ENCODE peak calls at places on chromosomes 1 and 21, in four cellular contexts. N is body of pancreas; X is CD4-positive, alpha-beta T cell; H is left lung. C is an unnamed sample.

GRCh38 chr1:201739492-201740085 is 89.4 kb upstream of the IPO9 start:
- DNase-seq in N (peak), H (no peak), X (peak), C (no peak)

GRCh38 chr1:117826551-117827078 is 102.8 kb downstream of the GDAP2 start:
- DNase-seq in N (peak), X (no peak), H (no peak), C (peak)

GRCh38 chr1:214581785-214582184 is 21.2 kb upstream of the CENPF start:
- DNase-seq in N (no peak), X (no peak), H (no peak), C (no peak)

GRCh38 chr1:109642610-109643009 is 13.3 kb upstream of the GSTM4 start:
- DNase-seq in X (no peak), N (no peak), H (no peak), C (no peak)

GRCh38 chr1:5514519-5515183 is 477.6 kb downstream of the NPHP4 start:
- DNase-seq in N (peak), H (peak), X (peak), C (peak)

GRCh38 chr1:235739631-235740030 is 90.0 kb upstream of the GNG4 start:
- DNase-seq in H (no peak), X (no peak), N (no peak), C (no peak)

GRCh38 chr1:61782771-61783170 is 40.5 kb downstream of the PATJ start:
- DNase-seq in H (no peak), N (no peak), X (peak), C (no peak)

GRCh38 chr21:46059195-46059594 is 38.7 kb upstream of the COL6A2 start:
- DNase-seq in X (no peak), N (no peak), H (no peak), C (no peak)

GRCh38 chr1:246373828-246374569 is 133.1 kb downstream of the SMYD3 start:
- DNase-seq in X (no peak), N (no peak), H (no peak), C (no peak)

GRCh38 chr1:233240839-233241682 is 54.5 kb downstream of the PCNX2 start:
- DNase-seq in X (no peak), N (peak), H (peak), C (peak)

GRCh38 chr1:2925291-2925690 is 96.0 kb upstream of the ACTRT2 start:
- DNase-seq in X (no peak), H (no peak), N (no peak), C (no peak)

DNA sequence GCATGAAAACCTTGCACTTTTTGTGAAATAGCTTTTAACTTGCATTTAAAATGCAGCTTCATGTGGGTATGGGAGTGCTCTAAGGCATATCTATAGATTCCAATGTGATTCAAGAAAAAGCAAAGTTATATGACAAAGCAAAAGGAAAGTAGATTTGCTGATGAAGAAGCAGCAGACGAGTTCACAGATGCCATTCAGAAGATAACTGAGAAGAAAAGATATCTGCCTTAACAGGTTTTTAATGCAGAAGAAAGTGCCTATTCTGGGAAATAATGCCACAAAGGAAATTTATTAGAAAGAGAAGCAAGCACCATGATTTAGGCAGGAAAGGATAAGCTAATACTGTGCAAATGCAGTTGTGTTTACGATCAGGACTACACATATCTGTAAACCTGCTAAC is 68.1 kb downstream of the PHTF1 start:
- DNase-seq in N (no peak), X (no peak), H (no peak), C (no peak)
- TF ChIP-seq CTCF in N (no peak), X (no peak), H (no peak), C (no peak)

GRCh38 chr1:224852901-224853568 is 76.4 kb upstream of the DNAH14 start:
- DNase-seq in H (no peak), N (no peak), X (no peak), C (no peak)
- TF ChIP-seq CTCF in H (peak), N (peak), X (peak), C (peak)

GRCh38 chr21:43866233-43866632 is 1.2 kb downstream of the AGPAT3 start:
- DNase-seq in N (peak), H (no peak), X (peak), C (peak)
- TF ChIP-seq CTCF in N (no peak), H (no peak), X (no peak), C (no peak)

GRCh38 chr1:8381618-8382017 is 63.7 kb downstream of the SLC45A1 start:
- DNase-seq in H (no peak), X (no peak), N (no peak), C (no peak)

GRCh38 chr1:8378981-8379470 is 61.1 kb downstream of the SLC45A1 start:
- DNase-seq in X (no peak), H (no peak), N (no peak), C (no peak)

GRCh38 chr1:8378202-8378601 is 60.3 kb downstream of the SLC45A1 start:
- DNase-seq in H (no peak), X (no peak), N (no peak), C (no peak)

GRCh38 chr1:8377382-8377928 is 59.5 kb downstream of the SLC45A1 start:
- DNase-seq in H (no peak), X (no peak), N (no peak), C (no peak)

GRCh38 chr1:8379513-8380186 is 61.7 kb downstream of the SLC45A1 start:
- DNase-seq in H (no peak), X (no peak), N (no peak), C (no peak)
- TF ChIP-seq CTCF in H (no peak), X (no peak), N (no peak), C (no peak)

DNA sequence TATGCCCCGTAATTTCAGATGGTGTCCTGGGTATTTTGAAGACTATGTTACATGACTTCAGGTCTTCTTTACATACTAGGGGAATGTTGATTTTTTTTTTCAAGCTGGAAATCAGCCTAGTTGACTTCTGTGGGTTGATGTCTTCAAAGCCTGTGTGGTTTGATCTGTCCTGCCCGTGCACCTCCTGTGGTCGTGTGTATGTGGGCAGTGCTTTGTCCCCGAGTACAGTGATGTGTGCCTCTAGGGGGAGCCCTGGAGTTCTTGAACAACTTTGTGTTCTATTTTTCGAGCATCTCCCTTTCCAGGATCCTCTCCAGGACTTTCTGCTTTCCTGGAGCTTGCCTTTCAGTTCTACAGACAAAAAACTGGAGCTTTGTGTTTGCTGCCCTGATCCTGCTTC is 28.9 kb downstream of the OBSCN start:
- DNase-seq in N (peak), X (no peak), H (no peak), C (peak)
- TF ChIP-seq CTCF in N (peak), X (no peak), H (peak), C (peak)

DNA sequence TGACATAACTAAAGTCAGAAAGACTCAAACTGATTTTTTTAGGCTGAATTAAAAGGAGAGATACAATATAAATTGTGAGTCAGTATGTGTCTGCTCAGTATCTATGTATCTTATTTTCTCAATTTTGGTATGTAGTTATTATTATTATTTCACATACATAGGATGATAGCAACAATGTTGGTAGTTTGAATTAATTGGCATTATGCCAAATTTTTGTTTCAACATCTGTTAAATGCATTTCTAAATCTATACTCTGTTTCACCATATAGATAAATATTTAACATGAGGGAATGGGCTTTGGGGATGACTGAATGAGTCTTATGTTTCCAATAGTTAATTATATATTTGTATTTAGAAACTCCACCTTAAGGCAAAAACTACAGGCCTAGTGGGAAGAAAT is 12.6 kb upstream of the HMCN1 start:
- DNase-seq in X (no peak), N (no peak), H (no peak), C (no peak)
- TF ChIP-seq CTCF in X (no peak), N (no peak), H (no peak), C (no peak)

GRCh38 chr1:205229399-205229861 is 1.7 kb downstream of the TMCC2 start:
- DNase-seq in H (no peak), N (peak), X (peak), C (peak)
- TF ChIP-seq CTCF in H (no peak), N (no peak), X (no peak), C (peak)

GRCh38 chr1:188988589-188988988 is 1489.1 kb downstream of the BRINP3 start:
- DNase-seq in X (no peak), N (no peak), H (no peak), C (no peak)
- TF ChIP-seq CTCF in X (no peak), N (no peak), H (no peak), C (no peak)

GRCh38 chr1:207962716-207963428 is 51.9 kb upstream of the CD34 start:
- DNase-seq in N (no peak), X (peak), H (peak), C (peak)

GRCh38 chr1:207958376-207959139 is 47.6 kb upstream of the CD34 start:
- DNase-seq in H (no peak), N (no peak), X (no peak), C (no peak)

GRCh38 chr1:207956976-207957375 is 46.1 kb upstream of the CD34 start:
- DNase-seq in H (no peak), X (no peak), N (no peak), C (no peak)

GRCh38 chr1:207959995-207960745 is 49.2 kb upstream of the CD34 start:
- DNase-seq in H (no peak), X (no peak), N (no peak), C (no peak)

GRCh38 chr1:207959141-207959825 is 48.4 kb upstream of the CD34 start:
- DNase-seq in N (peak), H (peak), X (no peak), C (no peak)
- TF ChIP-seq CTCF in N (no peak), H (no peak), X (no peak), C (no peak)

DNA sequence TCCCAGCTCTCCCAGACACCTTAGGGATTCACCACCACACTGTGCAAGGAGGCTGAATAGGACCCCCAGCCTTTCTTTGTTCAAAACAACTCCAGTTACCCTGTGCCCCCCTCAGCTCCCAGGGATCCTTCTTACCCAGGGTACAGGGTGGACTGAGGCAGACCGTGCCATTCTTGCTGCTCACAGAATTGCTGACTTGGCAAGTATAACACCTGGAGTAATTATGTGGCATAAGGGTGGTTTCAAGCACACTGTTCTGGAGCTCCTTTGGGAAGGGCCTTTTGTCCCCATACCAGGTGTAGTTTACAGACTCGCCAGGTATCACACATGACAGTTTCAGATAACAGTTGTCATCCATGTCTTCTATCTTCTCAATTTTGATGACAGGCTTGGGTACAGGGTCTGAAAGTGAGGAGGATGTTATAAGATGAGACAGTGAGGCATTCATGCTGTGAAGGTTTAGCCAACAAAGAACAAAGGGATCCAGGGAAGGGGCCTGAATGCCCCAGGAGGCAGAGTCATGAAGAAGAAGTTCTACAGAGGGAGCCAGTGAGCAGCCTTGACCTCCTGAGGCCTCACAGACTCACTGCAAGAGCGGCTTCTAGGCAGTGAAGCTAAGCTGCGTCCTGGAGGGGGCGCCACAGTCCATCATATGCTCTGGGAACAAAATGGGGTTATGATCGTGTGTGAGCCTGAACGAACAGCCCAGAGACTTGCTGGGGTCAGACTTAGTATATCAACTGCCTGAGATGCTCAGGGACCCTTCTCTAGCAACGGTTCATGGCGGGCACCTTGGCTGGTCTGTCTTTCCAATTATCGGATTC is 30.3 kb downstream of the CD48 start:
- DNase-seq in H (peak), X (peak), N (peak), C (peak)
- TF ChIP-seq CTCF in H (peak), X (peak), N (peak), C (peak)